ENCODE peak calls at places on chromosome X, in nine cellular contexts. One of them, this sample, is unnamed.

GRCh38 chrX:108537005-108537404 is 97.4 kb downstream of the COL4A5 start:
- DNase-seq in esophagus muscularis mucosa: no peak
- DNase-seq in IMR-90: peak; percentile 38
- DNase-seq in transverse colon: no peak
- DNase-seq in CD4-positive, CD25-positive, alpha-beta regulatory T cell: no peak
- DNase-seq in astrocyte: peak; percentile 11
- DNase-seq in right lobe of liver: no peak
- DNase-seq in iPS DF 6.9: peak; percentile 4
- DNase-seq in prostate gland: peak; percentile 7
- DNase-seq in this sample: no peak

GRCh38 chrX:63350551-63350950 is 581 bp downstream of the SPIN4 start:
- DNase-seq in esophagus muscularis mucosa: no peak
- DNase-seq in IMR-90: no peak
- DNase-seq in transverse colon: peak; percentile 36
- DNase-seq in CD4-positive, CD25-positive, alpha-beta regulatory T cell: peak; percentile 15
- DNase-seq in astrocyte: peak; percentile 4
- DNase-seq in right lobe of liver: no peak
- DNase-seq in iPS DF 6.9: no peak
- DNase-seq in prostate gland: peak; percentile 8
- DNase-seq in this sample: peak; percentile 75

GRCh38 chrX:134886201-134886600 is 104.6 kb upstream of the SMIM10 start:
- DNase-seq in esophagus muscularis mucosa: no peak
- DNase-seq in IMR-90: peak; percentile 33
- DNase-seq in transverse colon: no peak
- DNase-seq in CD4-positive, CD25-positive, alpha-beta regulatory T cell: no peak
- DNase-seq in astrocyte: no peak
- DNase-seq in right lobe of liver: no peak
- DNase-seq in iPS DF 6.9: no peak
- DNase-seq in prostate gland: no peak
- DNase-seq in this sample: no peak

GRCh38 chrX:77788050-77788449 is 2.0 kb upstream of the ATRX start:
- DNase-seq in esophagus muscularis mucosa: no peak
- DNase-seq in IMR-90: peak; percentile 14
- DNase-seq in transverse colon: no peak
- DNase-seq in CD4-positive, CD25-positive, alpha-beta regulatory T cell: peak; percentile 62
- DNase-seq in astrocyte: no peak
- DNase-seq in right lobe of liver: no peak
- DNase-seq in iPS DF 6.9: no peak
- DNase-seq in prostate gland: no peak
- DNase-seq in this sample: no peak

GRCh38 chrX:109886122-109886761 is 116.7 kb upstream of the TMEM164 start:
- DNase-seq in esophagus muscularis mucosa: no peak
- DNase-seq in IMR-90: peak; percentile 63
- DNase-seq in transverse colon: peak; percentile 26
- DNase-seq in CD4-positive, CD25-positive, alpha-beta regulatory T cell: peak; percentile 15
- DNase-seq in astrocyte: no peak
- DNase-seq in right lobe of liver: no peak
- DNase-seq in iPS DF 6.9: peak; percentile 2
- DNase-seq in prostate gland: peak; percentile 6
- DNase-seq in this sample: no peak

GRCh38 chrX:100649550-100650356 is 5.8 kb downstream of the SRPX2 start:
- DNase-seq in esophagus muscularis mucosa: no peak
- DNase-seq in IMR-90: peak; percentile 90
- DNase-seq in transverse colon: peak; percentile 75
- DNase-seq in CD4-positive, CD25-positive, alpha-beta regulatory T cell: no peak
- DNase-seq in astrocyte: peak; percentile 89
- DNase-seq in right lobe of liver: peak; percentile 88
- DNase-seq in iPS DF 6.9: no peak
- DNase-seq in prostate gland: no peak
- DNase-seq in this sample: no peak

GRCh38 chrX:2266445-2267349 is 234.1 kb downstream of the DHRSX start:
- DNase-seq in esophagus muscularis mucosa: no peak
- DNase-seq in IMR-90: no peak
- DNase-seq in transverse colon: no peak
- DNase-seq in CD4-positive, CD25-positive, alpha-beta regulatory T cell: no peak
- DNase-seq in astrocyte: no peak
- DNase-seq in right lobe of liver: no peak
- DNase-seq in iPS DF 6.9: no peak
- DNase-seq in prostate gland: no peak
- DNase-seq in this sample: peak; percentile 65

GRCh38 chrX:51461053-51462050 is 35.0 kb downstream of the NUDT11 start:
- DNase-seq in esophagus muscularis mucosa: no peak
- DNase-seq in IMR-90: peak; percentile 42
- DNase-seq in transverse colon: no peak
- DNase-seq in CD4-positive, CD25-positive, alpha-beta regulatory T cell: peak; percentile 42
- DNase-seq in astrocyte: peak; percentile 10
- DNase-seq in right lobe of liver: no peak
- DNase-seq in iPS DF 6.9: no peak
- DNase-seq in prostate gland: no peak
- DNase-seq in this sample: no peak

GRCh38 chrX:3136161-3136961 is 95.1 kb downstream of the ARSF start:
- DNase-seq in esophagus muscularis mucosa: no peak
- DNase-seq in IMR-90: no peak
- DNase-seq in transverse colon: no peak
- DNase-seq in CD4-positive, CD25-positive, alpha-beta regulatory T cell: no peak
- DNase-seq in astrocyte: no peak
- DNase-seq in right lobe of liver: no peak
- DNase-seq in iPS DF 6.9: no peak
- DNase-seq in prostate gland: no peak
- DNase-seq in this sample: no peak

GRCh38 chrX:41457618-41458192 is 10.6 kb downstream of the NYX start:
- DNase-seq in esophagus muscularis mucosa: no peak
- DNase-seq in IMR-90: no peak
- DNase-seq in transverse colon: no peak
- DNase-seq in CD4-positive, CD25-positive, alpha-beta regulatory T cell: peak; percentile 10
- DNase-seq in astrocyte: no peak
- DNase-seq in right lobe of liver: no peak
- DNase-seq in iPS DF 6.9: no peak
- DNase-seq in prostate gland: no peak
- DNase-seq in this sample: no peak

GRCh38 chrX:36019164-36019563 is 99.6 kb downstream of the CFAP47 start:
- DNase-seq in esophagus muscularis mucosa: no peak
- DNase-seq in IMR-90: no peak
- DNase-seq in transverse colon: peak; percentile 15
- DNase-seq in CD4-positive, CD25-positive, alpha-beta regulatory T cell: no peak
- DNase-seq in astrocyte: no peak
- DNase-seq in right lobe of liver: no peak
- DNase-seq in iPS DF 6.9: no peak
- DNase-seq in prostate gland: no peak
- DNase-seq in this sample: no peak

GRCh38 chrX:135522132-135522530 is 1.7 kb downstream of the INTS6L start:
- DNase-seq in esophagus muscularis mucosa: no peak
- DNase-seq in IMR-90: no peak
- DNase-seq in transverse colon: no peak
- DNase-seq in CD4-positive, CD25-positive, alpha-beta regulatory T cell: no peak
- DNase-seq in astrocyte: no peak
- DNase-seq in right lobe of liver: no peak
- DNase-seq in iPS DF 6.9: no peak
- DNase-seq in prostate gland: no peak
- DNase-seq in this sample: no peak

GRCh38 chrX:106952988-106953387 is 32.8 kb downstream of the CLDN2 start:
- DNase-seq in esophagus muscularis mucosa: no peak
- DNase-seq in IMR-90: no peak
- DNase-seq in transverse colon: no peak
- DNase-seq in CD4-positive, CD25-positive, alpha-beta regulatory T cell: no peak
- DNase-seq in astrocyte: no peak
- DNase-seq in right lobe of liver: no peak
- DNase-seq in iPS DF 6.9: no peak
- DNase-seq in prostate gland: no peak
- DNase-seq in this sample: no peak

GRCh38 chrX:54043084-54043483 is 1.2 kb downstream of the PHF8 start:
- DNase-seq in esophagus muscularis mucosa: no peak
- DNase-seq in IMR-90: no peak
- DNase-seq in transverse colon: no peak
- DNase-seq in CD4-positive, CD25-positive, alpha-beta regulatory T cell: peak; percentile 7
- DNase-seq in astrocyte: no peak
- DNase-seq in right lobe of liver: no peak
- DNase-seq in iPS DF 6.9: no peak
- DNase-seq in prostate gland: no peak
- DNase-seq in this sample: no peak

GRCh38 chrX:25180242-25180641 is 164.5 kb upstream of the ARX start:
- DNase-seq in esophagus muscularis mucosa: no peak
- DNase-seq in IMR-90: no peak
- DNase-seq in transverse colon: no peak
- DNase-seq in CD4-positive, CD25-positive, alpha-beta regulatory T cell: no peak
- DNase-seq in astrocyte: no peak
- DNase-seq in right lobe of liver: no peak
- DNase-seq in iPS DF 6.9: no peak
- DNase-seq in prostate gland: no peak
- DNase-seq in this sample: no peak

GRCh38 chrX:118974908-118975671 is 672 bp downstream of the LONRF3 start:
- DNase-seq in esophagus muscularis mucosa: peak; percentile 77
- DNase-seq in IMR-90: no peak
- DNase-seq in transverse colon: peak; percentile 58
- DNase-seq in CD4-positive, CD25-positive, alpha-beta regulatory T cell: peak; percentile 61
- DNase-seq in astrocyte: no peak
- DNase-seq in right lobe of liver: peak; percentile 73
- DNase-seq in iPS DF 6.9: no peak
- DNase-seq in prostate gland: peak; percentile 6
- DNase-seq in this sample: peak; percentile 88

GRCh38 chrX:70769659-70770232 is 138.8 kb downstream of the TEX11 start:
- DNase-seq in esophagus muscularis mucosa: no peak
- DNase-seq in IMR-90: peak; percentile 5
- DNase-seq in transverse colon: no peak
- DNase-seq in CD4-positive, CD25-positive, alpha-beta regulatory T cell: peak; percentile 22
- DNase-seq in astrocyte: no peak
- DNase-seq in right lobe of liver: no peak
- DNase-seq in iPS DF 6.9: no peak
- DNase-seq in prostate gland: no peak
- DNase-seq in this sample: no peak

GRCh38 chrX:71253253-71254091 is 468 bp downstream of the ZMYM3 start:
- DNase-seq in esophagus muscularis mucosa: no peak
- DNase-seq in IMR-90: peak; percentile 13
- DNase-seq in transverse colon: peak; percentile 46
- DNase-seq in CD4-positive, CD25-positive, alpha-beta regulatory T cell: peak; percentile 5
- DNase-seq in astrocyte: peak; percentile 18
- DNase-seq in right lobe of liver: no peak
- DNase-seq in iPS DF 6.9: no peak
- DNase-seq in prostate gland: peak; percentile 3
- DNase-seq in this sample: peak; percentile 81

GRCh38 chrX:24219320-24219719 is 69.8 kb downstream of the ZFX start:
- DNase-seq in esophagus muscularis mucosa: no peak
- DNase-seq in IMR-90: no peak
- DNase-seq in transverse colon: no peak
- DNase-seq in CD4-positive, CD25-positive, alpha-beta regulatory T cell: no peak
- DNase-seq in astrocyte: no peak
- DNase-seq in right lobe of liver: no peak
- DNase-seq in iPS DF 6.9: no peak
- DNase-seq in prostate gland: no peak
- DNase-seq in this sample: no peak

GRCh38 chrX:38192007-38192625 is 28.6 kb downstream of the SRPX start:
- DNase-seq in esophagus muscularis mucosa: no peak
- DNase-seq in IMR-90: peak; percentile 25
- DNase-seq in transverse colon: peak; percentile 12
- DNase-seq in CD4-positive, CD25-positive, alpha-beta regulatory T cell: no peak
- DNase-seq in astrocyte: no peak
- DNase-seq in right lobe of liver: no peak
- DNase-seq in iPS DF 6.9: no peak
- DNase-seq in prostate gland: peak; percentile 8
- DNase-seq in this sample: no peak

GRCh38 chrX:129522184-129523059 is 868 bp downstream of the SMARCA1 start:
- DNase-seq in esophagus muscularis mucosa: no peak
- DNase-seq in IMR-90: peak; percentile 54
- DNase-seq in transverse colon: peak; percentile 31
- DNase-seq in CD4-positive, CD25-positive, alpha-beta regulatory T cell: no peak
- DNase-seq in astrocyte: peak; percentile 48
- DNase-seq in right lobe of liver: peak; percentile 66
- DNase-seq in iPS DF 6.9: no peak
- DNase-seq in prostate gland: peak; percentile 37
- DNase-seq in this sample: no peak

GRCh38 chrX:21972046-21972445 is 31.5 kb downstream of the SMS start:
- DNase-seq in esophagus muscularis mucosa: no peak
- DNase-seq in IMR-90: no peak
- DNase-seq in transverse colon: no peak
- DNase-seq in CD4-positive, CD25-positive, alpha-beta regulatory T cell: no peak
- DNase-seq in astrocyte: no peak
- DNase-seq in right lobe of liver: no peak
- DNase-seq in iPS DF 6.9: no peak
- DNase-seq in prostate gland: no peak
- DNase-seq in this sample: no peak

GRCh38 chrX:12953420-12953819 is 21.5 kb upstream of the TMSB4X start:
- DNase-seq in esophagus muscularis mucosa: no peak
- DNase-seq in IMR-90: no peak
- DNase-seq in transverse colon: no peak
- DNase-seq in CD4-positive, CD25-positive, alpha-beta regulatory T cell: no peak
- DNase-seq in astrocyte: no peak
- DNase-seq in right lobe of liver: no peak
- DNase-seq in iPS DF 6.9: no peak
- DNase-seq in prostate gland: no peak
- DNase-seq in this sample: no peak
- H3K27ac ChIP-seq in esophagus muscularis mucosa: no peak overlapping the region
- H3K27ac ChIP-seq in IMR-90: no peak overlapping the region
- H3K27ac ChIP-seq in transverse colon: no peak overlapping the region
- H3K27ac ChIP-seq in CD4-positive, CD25-positive, alpha-beta regulatory T cell: peak overlapping the region; percentile 89
- H3K27ac ChIP-seq in astrocyte: no peak overlapping the region
- H3K27ac ChIP-seq in right lobe of liver: no peak overlapping the region
- H3K27ac ChIP-seq in iPS DF 6.9: no peak overlapping the region
- H3K27ac ChIP-seq in prostate gland: no peak overlapping the region
- H3K27ac ChIP-seq in this sample: peak overlapping the region; percentile 93

GRCh38 chrX:154483325-154483724 is 3.1 kb downstream of the UBL4A start:
- DNase-seq in esophagus muscularis mucosa: no peak
- DNase-seq in IMR-90: no peak
- DNase-seq in transverse colon: no peak
- DNase-seq in CD4-positive, CD25-positive, alpha-beta regulatory T cell: no peak
- DNase-seq in astrocyte: no peak
- DNase-seq in right lobe of liver: no peak
- DNase-seq in iPS DF 6.9: no peak
- DNase-seq in prostate gland: no peak
- DNase-seq in this sample: no peak
- H3K4me1 ChIP-seq in esophagus muscularis mucosa: peaks cover 35% of the 10 kb centered on the region
- H3K4me1 ChIP-seq in IMR-90: peaks cover 2% of the 10 kb centered on the region
- H3K4me1 ChIP-seq in transverse colon: peaks cover 24% of the 10 kb centered on the region
- H3K4me1 ChIP-seq in CD4-positive, CD25-positive, alpha-beta regulatory T cell: peaks cover 27% of the 10 kb centered on the region
- H3K4me1 ChIP-seq in astrocyte: peaks cover 10% of the 10 kb centered on the region
- H3K4me1 ChIP-seq in right lobe of liver: no peaks in the 10 kb centered on the region
- H3K4me1 ChIP-seq in iPS DF 6.9: peaks cover 2% of the 10 kb centered on the region
- H3K4me1 ChIP-seq in prostate gland: no peaks in the 10 kb centered on the region
- H3K4me1 ChIP-seq in this sample: peaks cover 50% of the 10 kb centered on the region

DNA sequence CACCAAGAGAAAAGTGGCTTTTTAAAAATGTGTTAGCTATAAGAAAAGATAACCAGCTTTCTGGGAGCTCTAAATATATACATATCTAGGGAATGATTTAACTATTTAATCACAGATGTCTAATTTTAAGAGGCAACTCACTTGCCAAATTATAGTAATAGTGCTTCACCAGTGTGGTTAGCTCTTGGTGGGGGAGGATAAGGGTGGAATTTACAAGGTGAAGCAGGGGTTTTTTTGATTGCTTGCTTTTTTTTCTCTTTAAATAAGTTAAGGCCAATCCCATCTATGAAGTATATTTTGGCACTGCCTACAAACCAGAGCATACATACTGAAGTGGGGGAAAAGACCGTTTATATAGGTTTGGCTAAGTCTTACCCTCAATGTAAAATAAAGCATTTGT is 547.8 kb upstream of the DIPK2B start:
- DNase-seq in esophagus muscularis mucosa: no peak
- DNase-seq in IMR-90: no peak
- DNase-seq in transverse colon: no peak
- DNase-seq in CD4-positive, CD25-positive, alpha-beta regulatory T cell: no peak
- DNase-seq in astrocyte: peak; percentile 46
- DNase-seq in right lobe of liver: no peak
- DNase-seq in iPS DF 6.9: no peak
- DNase-seq in prostate gland: no peak
- DNase-seq in this sample: no peak
- H3K27ac ChIP-seq in esophagus muscularis mucosa: no peak overlapping the region
- H3K27ac ChIP-seq in IMR-90: no peak overlapping the region
- H3K27ac ChIP-seq in transverse colon: no peak overlapping the region
- H3K27ac ChIP-seq in CD4-positive, CD25-positive, alpha-beta regulatory T cell: no peak overlapping the region
- H3K27ac ChIP-seq in astrocyte: peak overlapping the region; percentile 57
- H3K27ac ChIP-seq in right lobe of liver: no peak overlapping the region
- H3K27ac ChIP-seq in iPS DF 6.9: no peak overlapping the region
- H3K27ac ChIP-seq in prostate gland: no peak overlapping the region
- H3K27ac ChIP-seq in this sample: no peak overlapping the region

GRCh38 chrX:20438871-20439526 is 172.3 kb upstream of the RPS6KA3 start:
- DNase-seq in esophagus muscularis mucosa: no peak
- DNase-seq in IMR-90: no peak
- DNase-seq in transverse colon: no peak
- DNase-seq in CD4-positive, CD25-positive, alpha-beta regulatory T cell: no peak
- DNase-seq in astrocyte: no peak
- DNase-seq in right lobe of liver: no peak
- DNase-seq in iPS DF 6.9: no peak
- DNase-seq in prostate gland: no peak
- DNase-seq in this sample: no peak
- H3K4me1 ChIP-seq in esophagus muscularis mucosa: no peaks in the 10 kb centered on the region
- H3K4me1 ChIP-seq in IMR-90: no peaks in the 10 kb centered on the region
- H3K4me1 ChIP-seq in transverse colon: peaks cover 17% of the 10 kb centered on the region
- H3K4me1 ChIP-seq in CD4-positive, CD25-positive, alpha-beta regulatory T cell: peaks cover 32% of the 10 kb centered on the region
- H3K4me1 ChIP-seq in astrocyte: no peaks in the 10 kb centered on the region
- H3K4me1 ChIP-seq in right lobe of liver: no peaks in the 10 kb centered on the region
- H3K4me1 ChIP-seq in iPS DF 6.9: no peaks in the 10 kb centered on the region
- H3K4me1 ChIP-seq in prostate gland: no peaks in the 10 kb centered on the region
- H3K4me1 ChIP-seq in this sample: no peaks in the 10 kb centered on the region

This sample was measured in spleen.